ENCODE peak calls at places on chromosomes 1 and 21, in four cellular contexts. H is K562, T is HepG2, Y is H1. L is an unnamed sample.

GRCh38 chr1:229664133-229664689 is 38.2 kb downstream of the URB2 start:
- DNase-seq in T (no peak), H (no peak), Y (no peak), L (no peak)

GRCh38 chr1:209398330-209398991 is 185.1 kb upstream of the CAMK1G start:
- DNase-seq in H (no peak), T (no peak), Y (no peak), L (peak)

GRCh38 chr1:153598309-153599172 is 14.4 kb downstream of the S100A16 start:
- DNase-seq in Y (peak), T (no peak), H (no peak), L (no peak)

GRCh38 chr1:41843378-41843777 is 75.3 kb downstream of the HIVEP3 start:
- DNase-seq in H (no peak), T (no peak), Y (no peak), L (no peak)

GRCh38 chr1:107277022-107277421 is 136.2 kb downstream of the NTNG1 start:
- DNase-seq in Y (peak), H (no peak), T (peak), L (peak)

GRCh38 chr21:45902292-45902995 is 79.1 kb upstream of the COL6A1 start:
- DNase-seq in T (no peak), H (no peak), Y (no peak), L (no peak)

GRCh38 chr21:41726970-41727783 is 39.7 kb downstream of the RIPK4 start:
- DNase-seq in Y (no peak), T (peak), H (no peak), L (peak)

GRCh38 chr1:171116676-171117075 is 26.0 kb downstream of the FMO3 start:
- DNase-seq in Y (no peak), T (no peak), H (no peak), L (no peak)

GRCh38 chr1:234731371-234732085 is 121.5 kb upstream of the IRF2BP2 start:
- DNase-seq in Y (no peak), T (peak), H (no peak), L (peak)

GRCh38 chr1:64956733-64957441 is 9.5 kb downstream of the JAK1 start:
- DNase-seq in Y (no peak), H (peak), T (no peak), L (no peak)

GRCh38 chr1:219201656-219202055 is 28.0 kb downstream of the LYPLAL1 start:
- DNase-seq in H (no peak), Y (no peak), T (no peak), L (no peak)

GRCh38 chr1:202968895-202969295 is 1.8 kb upstream of the CYB5R1 start:
- DNase-seq in H (peak), Y (peak), T (peak), L (peak)

GRCh38 chr1:101245575-101245927 is 8.7 kb downstream of the S1PR1 start:
- DNase-seq in Y (no peak), H (no peak), T (no peak), L (no peak)

GRCh38 chr1:55064861-55065263 is 25.5 kb downstream of the PCSK9 start:
- DNase-seq in T (no peak), H (no peak), Y (no peak), L (no peak)

DNA sequence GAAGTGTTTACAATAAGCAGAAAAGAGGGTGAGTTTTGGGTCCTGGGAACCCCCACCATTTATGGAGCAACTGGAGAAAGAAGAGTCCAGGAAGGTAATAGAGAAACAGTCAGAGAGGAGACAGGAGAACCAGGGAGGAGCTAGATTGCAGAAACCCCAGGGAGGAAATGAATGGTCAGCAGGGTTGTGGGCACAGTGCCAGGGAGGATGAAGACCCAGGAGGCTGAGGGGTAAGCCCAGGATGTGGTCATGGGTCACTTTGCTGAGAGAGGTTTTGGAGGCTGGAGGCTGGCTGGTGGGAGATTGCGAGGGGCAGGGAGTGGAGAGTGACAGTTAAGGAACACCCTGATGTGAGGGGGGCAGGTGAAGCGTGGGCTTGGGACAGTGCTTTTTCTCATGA is 169.9 kb upstream of the CSF3R start:
- DNase-seq in T (no peak), Y (no peak), H (no peak), L (no peak)
- TF ChIP-seq JUN in T (no peak), Y (no peak), H (no peak), L (no peak)

GRCh38 chr1:159282118-159282517 is 20.0 kb upstream of the FCER1A start:
- DNase-seq in Y (no peak), H (no peak), T (peak), L (peak)
- TF ChIP-seq CHD2 in Y (no peak), H (no peak), T (no peak), L (no peak)

DNA sequence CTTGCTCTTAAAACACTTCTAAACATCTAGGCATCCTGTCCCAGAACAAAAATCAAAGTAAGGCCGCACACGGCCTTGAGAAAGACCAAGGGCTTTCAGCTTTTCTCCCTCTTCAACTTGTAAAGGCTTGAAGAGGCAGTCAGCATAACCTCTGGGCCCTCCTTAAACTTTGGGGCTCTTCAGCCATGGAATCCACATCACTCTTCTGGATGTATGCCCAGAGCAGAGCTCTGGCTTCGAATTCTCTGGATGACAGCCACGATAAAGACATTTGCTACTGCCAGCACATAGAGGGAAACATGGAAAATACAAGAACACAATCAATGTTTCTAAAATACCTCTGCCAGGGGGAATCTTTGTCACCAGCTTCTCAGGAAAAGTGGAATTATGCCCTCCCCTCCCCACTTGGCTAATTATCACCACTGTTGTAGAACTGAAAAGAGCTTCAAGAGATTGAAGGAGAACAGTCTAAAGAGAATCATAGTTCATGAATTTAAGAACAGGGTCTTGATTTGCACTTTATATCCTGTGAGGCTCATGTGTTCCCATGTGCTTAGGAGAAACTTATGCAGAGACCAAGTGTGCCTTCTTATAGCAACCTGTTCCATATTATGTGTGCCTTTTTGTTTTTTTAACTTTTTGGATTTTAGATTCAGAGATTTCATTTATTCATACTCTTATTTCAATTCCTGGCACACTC is 39.0 kb upstream of the DPT start:
- DNase-seq in H (no peak), Y (no peak), T (no peak), L (no peak)
- TF ChIP-seq JUN in H (no peak), Y (no peak), T (no peak), L (no peak)

DNA sequence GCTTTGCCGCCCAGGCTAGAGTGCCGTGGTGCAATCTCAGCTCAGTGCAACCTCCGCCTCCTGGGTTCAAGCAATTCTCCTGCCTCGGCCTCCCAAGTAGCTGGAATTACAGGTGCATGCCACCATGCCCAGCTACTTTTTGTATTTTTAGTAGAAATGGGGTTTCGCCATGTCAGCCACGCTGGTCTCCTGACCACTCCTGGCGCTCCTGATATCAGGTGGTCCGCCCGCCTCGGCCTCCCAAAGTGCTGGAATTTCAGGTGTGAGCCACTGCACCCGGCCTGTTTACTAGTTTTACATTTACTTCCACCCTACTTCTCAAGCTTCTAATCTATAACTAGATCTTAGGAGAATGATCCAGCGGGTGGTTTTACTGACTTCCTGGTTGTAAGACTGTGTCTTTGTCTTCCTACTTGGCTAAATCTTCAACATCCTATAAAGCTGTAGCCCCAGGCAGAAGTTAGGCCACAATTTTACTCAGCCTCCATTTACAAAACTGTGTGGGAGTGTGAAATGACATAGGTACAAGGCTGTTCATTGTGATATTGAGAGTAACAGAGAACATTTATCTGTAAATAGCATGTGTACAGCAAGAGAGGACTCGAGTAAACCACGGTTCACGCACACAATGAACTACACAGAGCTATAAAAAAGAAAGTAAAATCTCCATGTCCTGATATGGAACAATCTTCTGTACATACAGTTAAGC is 9.6 kb upstream of the POU2F1 start:
- DNase-seq in Y (no peak), H (no peak), T (no peak), L (no peak)
- TF ChIP-seq CHD2 in Y (no peak), H (no peak), T (no peak), L (no peak)

GRCh38 chr1:200909757-200910239 is 15.1 kb downstream of the INAVA start:
- DNase-seq in Y (no peak), T (no peak), H (no peak), L (no peak)
- TF ChIP-seq JUN in Y (no peak), T (no peak), H (no peak), L (no peak)

GRCh38 chr1:35899941-35900340 is 16.9 kb downstream of the AGO1 start:
- DNase-seq in Y (no peak), H (no peak), T (no peak), L (no peak)

GRCh38 chr1:35893051-35893879 is 10.3 kb downstream of the AGO1 start:
- DNase-seq in Y (no peak), T (no peak), H (no peak), L (no peak)

GRCh38 chr1:35888255-35888654 is 5.2 kb downstream of the AGO1 start:
- DNase-seq in Y (no peak), T (no peak), H (peak), L (no peak)

DNA sequence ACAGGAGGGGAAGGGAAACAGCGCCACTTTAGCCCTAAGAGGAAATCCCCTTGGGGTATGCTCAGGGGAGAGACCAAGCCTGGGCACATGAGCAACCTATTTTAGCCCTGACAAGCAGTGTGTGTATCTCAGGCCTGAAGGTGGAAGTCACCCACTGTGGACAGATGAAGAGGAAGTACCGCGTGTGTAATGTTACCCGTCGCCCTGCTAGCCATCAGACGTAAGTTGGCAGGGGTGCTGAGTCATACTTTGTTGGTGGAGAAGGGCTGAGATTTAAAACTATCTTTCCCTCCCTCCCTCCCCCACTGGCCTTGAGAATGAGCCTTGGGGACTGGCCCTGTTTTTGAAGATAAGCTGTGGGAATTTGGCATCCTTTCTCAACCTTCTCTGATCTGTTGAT is 11.2 kb downstream of the AGO1 start:
- DNase-seq in H (peak), T (no peak), Y (no peak), L (peak)
- TF ChIP-seq CHD2 in H (no peak), T (no peak), Y (no peak), L (no peak)